ENCODE peak calls at places on chromosomes 11 and 22, in ten cellular contexts. I is naive thymus-derived CD8-positive, alpha-beta T cell; D is Ammon's horn; E is endodermal cell; V is activated CD4-positive, alpha-beta T cell treated with anti-CD3 and anti-CD28 coated beads, Interleukin-2, amount 10 ng/mL, durations not matched to agents 7 days and 5 days; G is AG04449; K is NCI-H1105 treated with DMSO at 0.1 percent for 48 hours; B is SK-N-MC; T is adipocyte; F is HCT116. L is an unnamed sample.

GRCh38 chr11:77202941-77203900 is 75.2 kb downstream of the MYO7A start:
- DNase-seq in I (no peak), D (no peak), E (no peak), V (no peak), G (no peak), K (no peak), B (no peak), T (no peak), F (no peak), L (no peak)

GRCh38 chr11:36478700-36479329 is 31.3 kb downstream of the TRAF6 start:
- DNase-seq in I (no peak), D (peak), E (peak), V (peak), G (no peak), K (peak), B (peak), T (peak), F (peak), L (peak)

GRCh38 chr22:46060292-46061123 is 83.5 kb upstream of the WNT7B start:
- DNase-seq in I (no peak), D (no peak), E (peak), V (no peak), G (no peak), K (peak), B (no peak), T (no peak), F (no peak), L (no peak)

GRCh38 chr11:35671396-35672127 is 9.0 kb downstream of the TRIM44 start:
- DNase-seq in I (no peak), D (no peak), E (no peak), V (no peak), G (no peak), K (no peak), B (no peak), T (no peak), F (no peak), L (no peak)

GRCh38 chr11:123653997-123654565 is 343 bp downstream of the SCN3B start:
- DNase-seq in I (peak), D (no peak), E (peak), V (peak), G (no peak), K (peak), B (no peak), T (peak), F (no peak), L (no peak)

GRCh38 chr11:8832571-8833260 is 78.3 kb upstream of the AKIP1 start:
- DNase-seq in I (no peak), D (no peak), E (peak), V (no peak), G (no peak), K (no peak), B (peak), T (peak), F (no peak), L (peak)

GRCh38 chr22:22120160-22120559 is 124.4 kb upstream of the VPREB1 start:
- DNase-seq in I (no peak), D (no peak), E (no peak), V (no peak), G (no peak), K (no peak), B (no peak), T (no peak), F (no peak), L (no peak)

GRCh38 chr11:12235945-12236743 is 125.8 kb downstream of the MICAL2 start:
- DNase-seq in I (no peak), D (peak), E (no peak), V (peak), G (no peak), K (peak), B (peak), T (peak), F (peak), L (peak)

GRCh38 chr11:64226507-64227051 is 505 bp downstream of the NUDT22 start:
- DNase-seq in I (peak), D (peak), E (peak), V (peak), G (no peak), K (peak), B (no peak), T (no peak), F (no peak), L (no peak)

GRCh38 chr11:26319906-26320305 is 12.0 kb upstream of the ANO3 start:
- DNase-seq in I (no peak), D (no peak), E (peak), V (no peak), G (no peak), K (no peak), B (no peak), T (peak), F (no peak), L (peak)

GRCh38 chr11:45659031-45659817 is 6.2 kb downstream of the CHST1 start:
- DNase-seq in I (no peak), D (no peak), E (no peak), V (no peak), G (no peak), K (no peak), B (no peak), T (no peak), F (no peak), L (no peak)

GRCh38 chr11:62792193-62792575 is 378 bp upstream of the TMEM223 start:
- DNase-seq in I (no peak), D (no peak), E (peak), V (no peak), G (no peak), K (no peak), B (no peak), T (no peak), F (no peak), L (peak)

GRCh38 chr22:27474112-27474571 is 327.4 kb downstream of the MN1 start:
- DNase-seq in I (no peak), D (no peak), E (peak), V (no peak), G (no peak), K (no peak), B (no peak), T (no peak), F (no peak), L (no peak)

GRCh38 chr11:80109031-80109430 is 668.2 kb upstream of the TENM4 start:
- DNase-seq in I (no peak), D (no peak), E (no peak), V (no peak), G (no peak), K (no peak), B (no peak), T (no peak), F (no peak), L (no peak)

GRCh38 chr22:32281092-32281491 is 25.9 kb upstream of the SLC5A4 start:
- DNase-seq in I (no peak), D (peak), E (no peak), V (no peak), G (no peak), K (no peak), B (no peak), T (no peak), F (no peak), L (no peak)

GRCh38 chr22:48391820-48392219 is 1435.9 kb downstream of the BRD1 start:
- DNase-seq in I (no peak), D (no peak), E (no peak), V (no peak), G (no peak), K (no peak), B (no peak), T (no peak), F (no peak), L (no peak)

GRCh38 chr11:102762414-102762813 is 18.0 kb downstream of the MMP10 start:
- DNase-seq in I (no peak), D (no peak), E (no peak), V (no peak), G (no peak), K (no peak), B (no peak), T (peak), F (no peak), L (no peak)

GRCh38 chr11:1371377-1371776 is 18.4 kb upstream of the BRSK2 start:
- DNase-seq in I (no peak), D (no peak), E (no peak), V (no peak), G (no peak), K (no peak), B (no peak), T (no peak), F (no peak), L (no peak)

GRCh38 chr22:31615481-31615840 is 46.6 kb downstream of the PISD start:
- DNase-seq in I (no peak), D (no peak), E (peak), V (no peak), G (no peak), K (no peak), B (no peak), T (no peak), F (no peak), L (no peak)

GRCh38 chr11:70038034-70038834 is 39.9 kb upstream of the ANO1 start:
- DNase-seq in I (no peak), D (no peak), E (peak), V (no peak), G (no peak), K (no peak), B (no peak), T (no peak), F (no peak), L (no peak)

GRCh38 chr11:116964269-116964668 is 126.8 kb upstream of the APOA1 start:
- DNase-seq in I (no peak), D (no peak), E (no peak), V (no peak), G (no peak), K (no peak), B (no peak), T (no peak), F (no peak), L (no peak)

GRCh38 chr11:104549019-104549418 is 349.2 kb downstream of the CASP12 start:
- DNase-seq in I (no peak), D (no peak), E (no peak), V (no peak), G (no peak), K (no peak), B (no peak), T (no peak), F (no peak), L (no peak)

GRCh38 chr11:8251767-8252295 is 11.8 kb downstream of the LMO1 start:
- DNase-seq in I (no peak), D (no peak), E (peak), V (no peak), G (no peak), K (no peak), B (no peak), T (no peak), F (no peak), L (no peak)

GRCh38 chr11:61545341-61545740 is 35.5 kb downstream of the SYT7 start:
- DNase-seq in I (no peak), D (no peak), E (peak), V (no peak), G (no peak), K (no peak), B (no peak), T (no peak), F (peak), L (peak)

GRCh38 chr22:42280140-42280539 is 9.7 kb upstream of the TCF20 start:
- DNase-seq in I (no peak), D (no peak), E (no peak), V (no peak), G (no peak), K (no peak), B (no peak), T (no peak), F (no peak), L (no peak)

GRCh38 chr11:87144266-87144665 is 106.5 kb downstream of the TMEM135 start:
- DNase-seq in I (no peak), D (no peak), E (no peak), V (no peak), G (no peak), K (peak), B (no peak), T (peak), F (no peak), L (no peak)

GRCh38 chr22:30325724-30326703 is 727 bp downstream of the TBC1D10A start:
- DNase-seq in I (peak), D (no peak), E (peak), V (peak), G (no peak), K (no peak), B (no peak), T (peak), F (no peak), L (no peak)

GRCh38 chr11:64792482-64792881 is 10.5 kb downstream of the MAP4K2 start:
- DNase-seq in I (no peak), D (no peak), E (no peak), V (no peak), G (no peak), K (no peak), B (no peak), T (no peak), F (no peak), L (no peak)

GRCh38 chr22:22164541-22165272 is 79.9 kb upstream of the VPREB1 start:
- DNase-seq in I (no peak), D (no peak), E (no peak), V (no peak), G (no peak), K (no peak), B (no peak), T (no peak), F (no peak), L (peak)

GRCh38 chr22:18103527-18104269 is 6.9 kb upstream of the TUBA8 start:
- DNase-seq in I (no peak), D (no peak), E (peak), V (no peak), G (no peak), K (no peak), B (no peak), T (no peak), F (no peak), L (no peak)

GRCh38 chr22:47192106-47192650 is 429.7 kb downstream of the TBC1D22A start:
- DNase-seq in I (no peak), D (peak), E (no peak), V (no peak), G (no peak), K (no peak), B (no peak), T (no peak), F (no peak), L (no peak)

GRCh38 chr11:94706211-94706610 is 61.9 kb upstream of the AMOTL1 start:
- DNase-seq in I (no peak), D (no peak), E (no peak), V (no peak), G (no peak), K (peak), B (no peak), T (peak), F (no peak), L (peak)

GRCh38 chr11:33899383-33900037 is 7.6 kb upstream of the LMO2 start:
- DNase-seq in I (no peak), D (peak), E (no peak), V (no peak), G (no peak), K (peak), B (no peak), T (peak), F (peak), L (peak)